ENCODE peak calls at places on chromosomes 1 and 21, in seven cellular contexts. H is endothelial cell of umbilical vein, A is HCT116, W is erythroblast, J is K562, Z is heart left ventricle, E is adrenal gland. D is an unnamed sample.

GRCh38 chr1:48730164-48730864 is 46.4 kb downstream of the BEND5 start:
- DNase-seq in H (no peak), A (no peak), W (no peak), J (no peak), Z (no peak), E (no peak), D (no peak)

GRCh38 chr1:162678439-162678838 is 46.2 kb downstream of the DDR2 start:
- DNase-seq in H (peak), A (peak), W (no peak), J (no peak), Z (no peak), E (peak), D (no peak)

GRCh38 chr1:230752407-230752806 is 5.2 kb downstream of the CAPN9 start:
- DNase-seq in H (no peak), A (no peak), W (no peak), J (no peak), Z (peak), E (no peak), D (no peak)

GRCh38 chr1:117662667-117663066 is 56.8 kb downstream of the TENT5C start:
- DNase-seq in H (no peak), A (no peak), W (no peak), J (no peak), Z (no peak), E (no peak), D (no peak)

GRCh38 chr21:17359781-17360180 is 153.1 kb upstream of the CXADR start:
- DNase-seq in H (no peak), A (no peak), W (no peak), J (no peak), Z (no peak), E (no peak), D (no peak)

GRCh38 chr1:82978461-82979324 is 1020.2 kb downstream of the TTLL7 start:
- DNase-seq in H (no peak), A (no peak), W (no peak), J (no peak), Z (no peak), E (no peak), D (no peak)

GRCh38 chr1:85344256-85344694 is 67.8 kb upstream of the BCL10 start:
- DNase-seq in H (no peak), A (no peak), W (peak), J (peak), Z (peak), E (peak), D (no peak)

GRCh38 chr1:202161151-202162048 is 998 bp upstream of the PTPN7 start:
- DNase-seq in H (no peak), A (no peak), W (peak), J (peak), Z (no peak), E (no peak), D (no peak)

GRCh38 chr1:101566883-101567538 is 330.2 kb downstream of the S1PR1 start:
- DNase-seq in H (no peak), A (no peak), W (no peak), J (no peak), Z (no peak), E (no peak), D (no peak)

GRCh38 chr21:33685613-33686197 is 43.4 kb downstream of the ITSN1 start:
- DNase-seq in H (peak), A (no peak), W (no peak), J (no peak), Z (no peak), E (no peak), D (no peak)

GRCh38 chr21:44871576-44872265 is 1.8 kb downstream of the PTTG1IP start:
- DNase-seq in H (peak), A (no peak), W (peak), J (no peak), Z (peak), E (peak), D (no peak)

GRCh38 chr1:21914468-21914867 is 22.6 kb downstream of the HSPG2 start:
- DNase-seq in H (peak), A (no peak), W (no peak), J (no peak), Z (no peak), E (no peak), D (no peak)

GRCh38 chr21:32413697-32414578 is 1.4 kb downstream of the EVA1C start:
- DNase-seq in H (peak), A (no peak), W (no peak), J (no peak), Z (no peak), E (no peak), D (no peak)

GRCh38 chr1:25099343-25099951 is 132.9 kb downstream of the SYF2 start:
- DNase-seq in H (no peak), A (no peak), W (no peak), J (no peak), Z (peak), E (peak), D (no peak)

GRCh38 chr21:42857216-42857615 is 22.1 kb downstream of the WDR4 start:
- DNase-seq in H (no peak), A (no peak), W (no peak), J (no peak), Z (no peak), E (no peak), D (no peak)

GRCh38 chr1:225347123-225347683 is 80.6 kb downstream of the LBR start:
- DNase-seq in H (no peak), A (no peak), W (no peak), J (no peak), Z (no peak), E (no peak), D (no peak)

GRCh38 chr21:39014751-39015150 is 168.5 kb downstream of the PSMG1 start:
- DNase-seq in H (no peak), A (no peak), W (no peak), J (no peak), Z (no peak), E (no peak), D (no peak)

GRCh38 chr1:77489910-77490309 is 192.5 kb downstream of the ZZZ3 start:
- DNase-seq in H (no peak), A (no peak), W (no peak), J (no peak), Z (no peak), E (no peak), D (no peak)

GRCh38 chr1:41498809-41499208 is 14.3 kb upstream of the EDN2 start:
- DNase-seq in H (no peak), A (no peak), W (no peak), J (no peak), Z (peak), E (peak), D (no peak)

GRCh38 chr1:231827337-231828105 is 200.9 kb downstream of the DISC1 start:
- DNase-seq in H (peak), A (no peak), W (no peak), J (no peak), Z (no peak), E (no peak), D (no peak)

GRCh38 chr1:167477962-167478361 is 40.4 kb downstream of the CD247 start:
- DNase-seq in H (no peak), A (no peak), W (no peak), J (no peak), Z (no peak), E (no peak), D (no peak)

GRCh38 chr1:223713546-223714420 is 1.4 kb downstream of the CAPN2 start:
- DNase-seq in H (peak), A (peak), W (no peak), J (peak), Z (no peak), E (peak), D (no peak)

GRCh38 chr1:46580140-46580903 is 23.7 kb downstream of the MKNK1 start:
- DNase-seq in H (no peak), A (no peak), W (no peak), J (no peak), Z (no peak), E (no peak), D (no peak)

GRCh38 chr1:198764748-198765147 is 125.9 kb downstream of the PTPRC start:
- DNase-seq in H (no peak), A (no peak), W (no peak), J (no peak), Z (no peak), E (no peak), D (no peak)

GRCh38 chr1:31239653-31240241 is at the start of gene NKAIN1:
- DNase-seq in H (no peak), A (no peak), W (peak), J (no peak), Z (no peak), E (peak), D (no peak)

GRCh38 chr1:6988796-6989195 is 203.5 kb downstream of the CAMTA1 start:
- DNase-seq in H (no peak), A (no peak), W (no peak), J (no peak), Z (no peak), E (no peak), D (no peak)

GRCh38 chr21:45974073-45975016 is 7.2 kb upstream of the COL6A1 start:
- DNase-seq in H (peak), A (peak), W (no peak), J (no peak), Z (peak), E (no peak), D (peak)

GRCh38 chr1:53342735-53343470 is 15.0 kb upstream of the LRP8 start:
- DNase-seq in H (no peak), A (no peak), W (no peak), J (no peak), Z (no peak), E (peak), D (no peak)

GRCh38 chr1:218164111-218164929 is 120.8 kb upstream of the RRP15 start:
- DNase-seq in H (peak), A (no peak), W (no peak), J (no peak), Z (peak), E (no peak), D (no peak)

GRCh38 chr1:56477164-56478111 is 101.9 kb downstream of the PLPP3 start:
- DNase-seq in H (peak), A (no peak), W (no peak), J (no peak), Z (peak), E (peak), D (no peak)

GRCh38 chr1:22416555-22417454 is 34.8 kb upstream of the ZBTB40 start:
- DNase-seq in H (peak), A (peak), W (no peak), J (peak), Z (peak), E (peak), D (peak)

GRCh38 chr21:35145626-35146236 is 96.6 kb upstream of the RUNX1 start:
- DNase-seq in H (no peak), A (no peak), W (no peak), J (no peak), Z (peak), E (no peak), D (no peak)

GRCh38 chr1:183089025-183089639 is 65.9 kb downstream of the LAMC1 start:
- DNase-seq in H (no peak), A (no peak), W (no peak), J (no peak), Z (no peak), E (no peak), D (no peak)

GRCh38 chr21:26273686-26274313 is 103.2 kb upstream of the APP start:
- DNase-seq in H (no peak), A (no peak), W (no peak), J (no peak), Z (no peak), E (no peak), D (no peak)

GRCh38 chr1:152313970-152314369 is 11.1 kb downstream of the FLG start:
- DNase-seq in H (no peak), A (no peak), W (no peak), J (no peak), Z (no peak), E (no peak), D (no peak)

GRCh38 chr1:152309955-152310354 is 15.1 kb downstream of the FLG start:
- DNase-seq in H (no peak), A (no peak), W (no peak), J (no peak), Z (no peak), E (no peak), D (no peak)

GRCh38 chr1:152313319-152313801 is 11.7 kb downstream of the FLG start:
- DNase-seq in H (no peak), A (no peak), W (no peak), J (no peak), Z (no peak), E (no peak), D (no peak)
- TF ChIP-seq POLR2A in H (no peak), A (no peak), W (no peak), J (no peak), Z (no peak), E (no peak), D (no peak)

GRCh38 chr1:234772345-234773147 is 162.6 kb upstream of the IRF2BP2 start:
- DNase-seq in H (peak), A (peak), W (peak), J (peak), Z (peak), E (peak), D (peak)
- TF ChIP-seq POLR2A in H (peak), A (no peak), W (peak), J (no peak), Z (no peak), E (no peak), D (peak)

DNA sequence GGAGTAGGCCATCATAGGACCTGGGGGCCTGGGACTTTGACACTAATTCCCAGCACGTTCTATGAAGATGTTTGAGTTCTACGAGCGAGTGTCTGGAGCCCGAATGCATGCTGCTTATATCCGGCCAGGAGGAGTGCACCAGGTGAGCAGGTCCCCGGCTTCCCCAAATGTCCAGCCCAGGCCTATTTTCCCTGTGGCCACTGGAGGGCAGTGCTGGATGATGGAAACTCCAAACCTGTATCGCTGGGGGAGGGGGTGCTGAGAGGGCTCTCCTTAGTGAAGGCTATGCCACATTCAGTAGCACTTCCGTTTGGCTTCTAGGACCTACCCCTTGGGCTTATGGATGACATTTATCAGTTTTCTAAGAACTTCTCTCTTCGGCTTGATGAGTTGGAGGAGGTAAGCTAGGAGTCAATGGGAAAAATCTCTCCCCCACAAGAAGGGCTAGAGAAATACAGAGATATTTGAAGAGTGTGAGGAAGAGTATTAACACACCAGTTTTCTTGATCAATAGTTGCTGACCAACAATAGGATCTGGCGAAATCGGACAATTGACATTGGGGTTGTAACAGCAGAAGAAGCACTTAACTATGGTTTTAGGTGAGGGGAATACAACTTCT is 5.2 kb upstream of the FCER1G start:
- DNase-seq in H (peak), A (peak), W (peak), J (peak), Z (peak), E (peak), D (peak)
- TF ChIP-seq POLR2A in H (no peak), A (no peak), W (no peak), J (no peak), Z (peak), E (no peak), D (no peak)

GRCh38 chr1:28512058-28512611 is 6.3 kb downstream of the RCC1 start:
- DNase-seq in H (no peak), A (no peak), W (no peak), J (no peak), Z (no peak), E (no peak), D (no peak)
- TF ChIP-seq POLR2A in H (peak), A (peak), W (peak), J (no peak), Z (no peak), E (no peak), D (peak)

DNA sequence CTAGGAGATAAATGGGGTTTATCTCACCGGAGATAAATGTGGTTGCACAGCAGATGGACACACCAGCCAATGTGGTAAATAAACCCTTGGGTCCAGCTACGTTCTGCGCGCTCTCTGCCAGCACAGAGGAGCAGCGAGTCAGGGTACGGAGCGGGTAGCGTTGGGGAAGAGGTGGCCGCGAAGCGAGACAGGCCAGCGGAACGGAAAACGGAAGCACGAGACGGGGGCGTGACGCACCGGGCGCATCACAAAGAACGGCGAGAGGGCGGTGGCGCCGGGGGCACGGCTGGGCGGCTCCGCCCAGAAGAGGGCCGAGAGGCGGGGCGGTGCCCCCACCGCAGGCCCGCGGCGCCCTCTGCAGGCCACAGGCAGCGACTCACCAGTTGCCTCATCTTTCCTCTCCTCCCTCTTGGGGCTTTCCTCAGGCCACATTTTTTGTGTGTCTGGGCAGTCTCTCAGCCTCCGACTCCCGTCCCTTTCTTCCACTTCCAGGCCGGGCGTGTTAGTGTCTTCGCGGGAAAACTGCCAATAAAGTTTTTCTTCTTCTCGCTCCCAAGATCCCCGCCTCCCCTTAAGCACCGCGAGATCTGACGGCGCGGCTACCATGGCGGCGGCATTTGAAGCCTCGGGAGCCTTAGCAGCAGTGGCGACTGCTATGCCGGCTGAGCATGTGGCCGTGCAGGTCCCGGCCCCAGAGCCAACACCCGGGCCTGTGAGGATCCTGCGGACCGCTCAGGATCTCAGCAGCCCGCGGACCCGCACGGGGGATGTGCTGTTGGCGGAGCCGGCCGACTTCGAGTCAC is at the start of gene DDX20:
- DNase-seq in H (peak), A (peak), W (peak), J (peak), Z (peak), E (peak), D (peak)
- TF ChIP-seq POLR2A in H (peak), A (peak), W (peak), J (peak), Z (no peak), E (peak), D (peak)

GRCh38 chr1:226937940-226938725 is 2.0 kb upstream of the COQ8A start:
- DNase-seq in H (no peak), A (no peak), W (no peak), J (no peak), Z (no peak), E (no peak), D (no peak)
- TF ChIP-seq POLR2A in H (no peak), A (no peak), W (no peak), J (no peak), Z (no peak), E (no peak), D (no peak)

GRCh38 chr1:32426489-32427255 is 32.4 kb upstream of the BSDC1 start:
- DNase-seq in H (no peak), A (no peak), W (no peak), J (no peak), Z (peak), E (no peak), D (no peak)

GRCh38 chr1:32427264-32427963 is 33.2 kb upstream of the BSDC1 start:
- DNase-seq in H (no peak), A (no peak), W (no peak), J (no peak), Z (no peak), E (no peak), D (no peak)

GRCh38 chr1:32431736-32432400 is 33.0 kb upstream of the ZBTB8B start:
- DNase-seq in H (no peak), A (no peak), W (no peak), J (no peak), Z (no peak), E (no peak), D (no peak)
- TF ChIP-seq POLR2A in H (no peak), A (no peak), W (no peak), J (no peak), Z (no peak), E (no peak), D (no peak)

GRCh38 chr1:212918751-212919150 is 31.6 kb upstream of the VASH2 start:
- DNase-seq in H (no peak), A (no peak), W (no peak), J (no peak), Z (no peak), E (no peak), D (no peak)

GRCh38 chr1:212920895-212921294 is 29.4 kb upstream of the VASH2 start:
- DNase-seq in H (no peak), A (no peak), W (peak), J (peak), Z (no peak), E (no peak), D (no peak)

GRCh38 chr1:212917858-212918257 is 32.5 kb upstream of the VASH2 start:
- DNase-seq in H (no peak), A (no peak), W (no peak), J (no peak), Z (no peak), E (no peak), D (no peak)

GRCh38 chr1:212917134-212917485 is 33.2 kb upstream of the VASH2 start:
- DNase-seq in H (no peak), A (no peak), W (no peak), J (no peak), Z (no peak), E (no peak), D (no peak)

GRCh38 chr1:212920246-212920645 is 30.1 kb upstream of the VASH2 start:
- DNase-seq in H (no peak), A (no peak), W (no peak), J (no peak), Z (no peak), E (no peak), D (no peak)
- TF ChIP-seq POLR2A in H (no peak), A (no peak), W (no peak), J (no peak), Z (no peak), E (no peak), D (no peak)

DNA sequence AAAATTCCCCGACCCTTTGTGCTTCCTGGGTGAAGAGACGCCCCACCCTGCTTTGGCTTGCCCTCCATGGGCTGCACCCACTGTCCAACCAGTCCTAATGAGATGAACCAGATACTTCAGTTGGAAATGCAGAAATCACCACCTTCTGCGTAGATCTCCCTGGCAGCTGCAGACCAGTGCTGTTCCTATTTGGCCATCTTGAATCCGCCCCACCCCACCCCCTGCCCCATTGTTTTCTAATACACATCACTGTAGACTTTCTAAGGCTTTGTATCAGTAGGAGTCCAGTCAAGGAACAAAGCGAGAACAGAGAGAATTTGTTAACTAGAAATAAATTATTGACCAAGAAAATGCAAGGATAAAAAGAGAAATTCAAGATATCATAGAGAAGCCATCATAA is 178.2 kb downstream of the KCNK2 start:
- DNase-seq in H (no peak), A (no peak), W (no peak), J (no peak), Z (no peak), E (no peak), D (no peak)
- TF ChIP-seq POLR2A in H (no peak), A (no peak), W (no peak), J (no peak), Z (no peak), E (no peak), D (no peak)

D was measured in GM12891.